ENCODE peak calls at places on chromosomes 13 and 19, in five cellular contexts. Y is activated T-helper 9 cell treated with anti-CD3 and anti-CD28 coated beads, Interleukin-2, amount 50 U/mL, for 16 hours; B is activated CD8-positive, alpha-beta memory T cell treated with anti-CD3 and anti-CD28 coated beads for 4 hours; W is NCI-H1092 treated with DMSO at 0.1 percent for 48 hours; U is stimulated activated CD8-positive, alpha-beta memory T cell treated with anti-CD3 and anti-CD28 coated beads, Interleukin-15, amount 100 ng/mL, for 4 hours. O is an unnamed sample.

GRCh38 chr19:4046946-4047683 is 19.6 kb downstream of the ZBTB7A start:
- DNase-seq in Y (no peak), B (no peak), W (no peak), U (no peak), O (no peak)

GRCh38 chr13:40813662-40814454 is 24.4 kb downstream of the SLC25A15 start:
- DNase-seq in Y (no peak), B (no peak), W (no peak), U (no peak), O (peak)

GRCh38 chr19:40523322-40524047 is 53.2 kb upstream of the SHKBP1 start:
- DNase-seq in Y (peak), B (no peak), W (peak), U (no peak), O (peak)

GRCh38 chr13:80030491-80030890 is 310.4 kb downstream of the SPRY2 start:
- DNase-seq in Y (no peak), B (no peak), W (peak), U (no peak), O (no peak)

GRCh38 chr13:90015565-90016507 is 1331.7 kb upstream of the MIR17HG start:
- DNase-seq in Y (no peak), B (no peak), W (no peak), U (no peak), O (no peak)

GRCh38 chr19:4991538-4991937 is 22.6 kb downstream of the KDM4B start:
- DNase-seq in Y (no peak), B (no peak), W (no peak), U (no peak), O (no peak)

GRCh38 chr19:623974-624373 is 9.4 kb downstream of the POLRMT start:
- DNase-seq in Y (no peak), B (no peak), W (no peak), U (no peak), O (no peak)

GRCh38 chr13:78298657-78299056 is 304.7 kb downstream of the POU4F1 start:
- DNase-seq in Y (no peak), B (no peak), W (no peak), U (no peak), O (no peak)

GRCh38 chr19:4521170-4521887 is 3.0 kb upstream of the PLIN4 start:
- DNase-seq in Y (no peak), B (no peak), W (no peak), U (no peak), O (no peak)

GRCh38 chr19:12792048-12792852 is 964 bp downstream of the JUNB start:
- DNase-seq in Y (peak), B (peak), W (peak), U (peak), O (peak)

GRCh38 chr19:51702103-51702753 is 9.1 kb downstream of the SPACA6 start:
- DNase-seq in Y (peak), B (no peak), W (no peak), U (no peak), O (no peak)

GRCh38 chr19:38307076-38307475 is 3.0 kb downstream of the C19orf33 start:
- DNase-seq in Y (no peak), B (no peak), W (no peak), U (no peak), O (no peak)

GRCh38 chr13:21673592-21674270 is 2.9 kb downstream of the FGF9 start:
- DNase-seq in Y (no peak), B (no peak), W (peak), U (no peak), O (peak)

GRCh38 chr19:38993271-38993670 is 17.7 kb upstream of the FBXO17 start:
- DNase-seq in Y (no peak), B (no peak), W (no peak), U (no peak), O (no peak)

GRCh38 chr13:99812611-99813010 is 159.0 kb downstream of the ZIC5 start:
- DNase-seq in Y (no peak), B (no peak), W (no peak), U (no peak), O (no peak)

GRCh38 chr13:114071991-114072390 is 60.4 kb downstream of the RASA3 start:
- DNase-seq in Y (no peak), B (no peak), W (no peak), U (no peak), O (no peak)

GRCh38 chr19:8302357-8302691 is 5.8 kb downstream of the CD320 start:
- DNase-seq in Y (no peak), B (no peak), W (no peak), U (no peak), O (peak)

GRCh38 chr13:74287672-74288169 is 153.5 kb upstream of the KLF12 start:
- DNase-seq in Y (peak), B (peak), W (peak), U (peak), O (peak)

GRCh38 chr13:113846639-113847318 is 17.1 kb downstream of the GAS6 start:
- DNase-seq in Y (no peak), B (no peak), W (no peak), U (no peak), O (no peak)

GRCh38 chr13:56501750-56502149 is 639.0 kb upstream of the PRR20A start:
- DNase-seq in Y (no peak), B (no peak), W (no peak), U (no peak), O (no peak)

GRCh38 chr13:50299546-50300249 is 284.5 kb downstream of the KCNRG start:
- DNase-seq in Y (no peak), B (no peak), W (no peak), U (no peak), O (no peak)

GRCh38 chr19:57648336-57649003 is 15.5 kb downstream of the ZNF211 start:
- DNase-seq in Y (no peak), B (no peak), W (peak), U (no peak), O (peak)

GRCh38 chr19:12687496-12688196 is at the start of gene GNG14:
- DNase-seq in Y (no peak), B (no peak), W (no peak), U (no peak), O (peak)

GRCh38 chr19:12034610-12035009 is 869 bp downstream of the ZNF433 start:
- DNase-seq in Y (no peak), B (no peak), W (no peak), U (no peak), O (no peak)

GRCh38 chr19:4234142-4234861 is 5.0 kb downstream of the EBI3 start:
- DNase-seq in Y (no peak), B (no peak), W (no peak), U (no peak), O (no peak)

GRCh38 chr13:60969659-60970058 is 446.0 kb downstream of the PCDH20 start:
- DNase-seq in Y (no peak), B (no peak), W (no peak), U (no peak), O (no peak)

GRCh38 chr13:22836475-22836874 is 344.3 kb upstream of the SGCG start:
- DNase-seq in Y (no peak), B (no peak), W (no peak), U (no peak), O (no peak)

GRCh38 chr13:113975416-113975815 is 1.5 kb upstream of the C13orf46 start:
- DNase-seq in Y (no peak), B (no peak), W (no peak), U (no peak), O (no peak)

O was measured in NCI-H524.